ENCODE peak calls at places on chromosomes 13 and 19, in seven cellular contexts. G is colonic mucosa, D is body of pancreas, A is pancreas, Y is cardiac muscle cell, N is GM23338, F is fibroblast of lung. S is an unnamed sample. For H3K36me3, the result is how much of the 10 kb centered on the place peaks cover.

GRCh38 chr13:108560092-108560491 is 69.3 kb upstream of the MYO16 start:
- DNase-seq in N (no peak), D (no peak), G (no peak), A (no peak), Y (no peak), F (no peak), S (no peak)

GRCh38 chr13:107322228-107322627 is 754.3 kb upstream of the ARGLU1 start:
- DNase-seq in F (no peak), A (no peak), N (no peak), Y (no peak), D (no peak), G (no peak), S (no peak)

GRCh38 chr13:101258071-101258470 is 158.2 kb downstream of the NALCN start:
- DNase-seq in N (peak), F (peak), D (no peak), Y (peak), A (no peak), G (no peak), S (peak)

GRCh38 chr13:27654816-27655215 is 33.1 kb downstream of the POLR1D start:
- DNase-seq in G (no peak), Y (no peak), F (no peak), D (no peak), A (no peak), N (no peak), S (no peak)

GRCh38 chr19:6674868-6675305 is 4.9 kb upstream of the TNFSF14 start:
- DNase-seq in Y (peak), N (peak), G (peak), F (peak), D (no peak), A (no peak), S (peak)

GRCh38 chr13:61316647-61317046 is 99.0 kb downstream of the PCDH20 start:
- DNase-seq in D (no peak), Y (no peak), N (peak), A (no peak), F (no peak), G (no peak), S (no peak)

GRCh38 chr13:73809561-73809960 is 324.6 kb downstream of the KLF12 start:
- DNase-seq in Y (peak), G (no peak), F (peak), N (no peak), A (no peak), D (no peak), S (no peak)

GRCh38 chr19:18294467-18294864 is 13.0 kb upstream of the JUND start:
- DNase-seq in Y (no peak), A (no peak), G (no peak), D (no peak), N (peak), F (peak), S (no peak)

GRCh38 chr19:3655402-3656072 is 28.9 kb upstream of the CACTIN start:
- DNase-seq in D (no peak), G (peak), Y (peak), A (no peak), F (peak), N (no peak), S (peak)

GRCh38 chr13:94661396-94661795 is 50.9 kb downstream of the SOX21 start:
- DNase-seq in D (no peak), F (no peak), N (no peak), A (no peak), Y (no peak), G (no peak), S (no peak)

GRCh38 chr13:38872693-38873092 is 117.9 kb downstream of the STOML3 start:
- DNase-seq in F (peak), D (peak), A (peak), G (no peak), Y (peak), N (peak), S (peak)

GRCh38 chr19:49342291-49342721 is 7.1 kb downstream of the CD37 start:
- DNase-seq in A (no peak), Y (no peak), N (no peak), D (no peak), G (no peak), F (no peak), S (no peak)

GRCh38 chr19:19111138-19111835 is 27.0 kb downstream of the TMEM161A start:
- DNase-seq in G (no peak), D (no peak), N (peak), A (no peak), F (no peak), Y (no peak), S (no peak)

GRCh38 chr13:31982124-31982523 is 49.5 kb upstream of the FRY start:
- DNase-seq in Y (no peak), G (no peak), A (no peak), F (peak), D (no peak), N (no peak), S (no peak)

GRCh38 chr19:48102870-48103751 is 7.5 kb downstream of the PLA2G4C start:
- DNase-seq in N (peak), A (no peak), F (peak), Y (peak), D (no peak), G (peak), S (peak)

GRCh38 chr13:30725331-30726085 is 9.8 kb upstream of the ALOX5AP start:
- DNase-seq in D (no peak), N (no peak), G (no peak), A (no peak), F (peak), Y (no peak), S (peak)

GRCh38 chr19:48629297-48629598 is 7.9 kb downstream of the DBP start:
- DNase-seq in G (no peak), N (no peak), Y (no peak), D (no peak), F (no peak), A (no peak), S (no peak)

GRCh38 chr19:31718041-31718440 is 368.8 kb upstream of the TSHZ3 start:
- DNase-seq in N (no peak), A (no peak), Y (peak), F (peak), D (no peak), G (no peak), S (peak)

GRCh38 chr13:48443442-48444208 is 30.7 kb upstream of the LPAR6 start:
- DNase-seq in N (no peak), G (no peak), D (no peak), Y (peak), F (no peak), A (no peak), S (no peak)

GRCh38 chr19:49637865-49638350 is 2.0 kb downstream of the RRAS start:
- DNase-seq in F (peak), N (peak), Y (peak), D (peak), A (peak), G (peak), S (peak)

GRCh38 chr19:4633140-4633967 is 6.0 kb upstream of the TNFAIP8L1 start:
- DNase-seq in Y (peak), F (peak), N (peak), D (peak), A (peak), G (peak), S (peak)

GRCh38 chr19:6011206-6011605 is 33.3 kb upstream of the RANBP3 start:
- DNase-seq in F (no peak), N (no peak), Y (no peak), A (no peak), G (no peak), D (no peak), S (no peak)

GRCh38 chr13:36601186-36601585 is 72.6 kb upstream of the SERTM1 start:
- DNase-seq in Y (no peak), A (no peak), N (no peak), G (no peak), D (no peak), F (no peak), S (no peak)

GRCh38 chr13:25384747-25385270 is 13.0 kb downstream of the ATP8A2 start:
- DNase-seq in A (no peak), G (no peak), D (no peak), Y (no peak), N (no peak), F (no peak), S (no peak)

GRCh38 chr13:110524484-110525254 is 36.9 kb downstream of the RAB20 start:
- DNase-seq in G (peak), N (no peak), Y (no peak), D (peak), A (peak), F (no peak), S (no peak)

GRCh38 chr19:49468746-49469447 is 5.1 kb upstream of the FLT3LG start:
- DNase-seq in G (peak), A (no peak), F (peak), Y (peak), N (peak), D (no peak), S (no peak)

GRCh38 chr13:35548790-35549189 is 72.3 kb upstream of the MAB21L1 start:
- DNase-seq in D (no peak), Y (no peak), G (no peak), A (no peak), N (no peak), F (no peak), S (no peak)

GRCh38 chr19:892243-892996 is 567 bp downstream of the MED16 start:
- DNase-seq in A (no peak), N (peak), G (no peak), Y (no peak), D (peak), F (no peak), S (peak)

GRCh38 chr19:38209671-38210457 is 14.2 kb downstream of the DPF1 start:
- DNase-seq in D (no peak), N (peak), Y (peak), A (no peak), G (peak), F (peak), S (peak)

GRCh38 chr19:17466487-17466850 is 3.9 kb upstream of the SLC27A1 start:
- DNase-seq in D (no peak), G (no peak), Y (no peak), N (no peak), A (no peak), F (no peak), S (no peak)

GRCh38 chr19:4140237-4140711 is 13.2 kb upstream of the CREB3L3 start:
- DNase-seq in G (peak), D (peak), N (peak), A (peak), Y (peak), F (peak), S (peak)

GRCh38 chr13:75838366-75839017 is 202.4 kb downstream of the LMO7 start:
- DNase-seq in A (no peak), Y (no peak), D (no peak), F (no peak), G (no peak), N (no peak), S (no peak)

GRCh38 chr19:3208317-3209207 is 15.9 kb upstream of the CELF5 start:
- DNase-seq in N (no peak), D (no peak), A (no peak), F (no peak), Y (no peak), G (no peak), S (no peak)

GRCh38 chr13:76879211-76879875 is 6.9 kb downstream of the KCTD12 start:
- DNase-seq in Y (peak), N (no peak), F (peak), A (no peak), D (peak), G (peak), S (peak)

DNA sequence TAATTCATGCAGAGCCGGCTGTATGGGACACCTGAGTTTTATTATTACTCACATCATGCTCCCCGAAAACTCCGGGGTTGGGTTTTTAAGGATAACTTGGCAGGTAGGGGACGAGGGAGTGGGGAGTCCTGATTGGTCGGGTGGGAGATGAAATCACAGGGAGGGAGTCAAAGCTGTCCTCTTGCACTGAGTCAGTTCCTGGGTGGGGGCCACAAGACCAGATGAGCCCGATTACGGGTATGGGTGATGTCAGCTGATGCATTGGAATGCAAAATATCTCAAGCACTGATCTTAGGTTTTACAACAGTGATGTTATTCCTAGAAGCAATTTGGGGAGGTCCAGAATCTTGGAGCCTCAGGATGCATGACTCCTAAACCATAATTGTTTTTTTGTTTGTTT is 18.6 kb upstream of the COG3 start:
- DNase-seq in N (no peak), Y (no peak), F (peak), G (no peak), D (no peak), A (no peak), S (peak)
- H3K4me3 ChIP-seq in N (no peak), Y (no peak), F (no peak), G (no peak), D (no peak), A (no peak), S (no peak)

GRCh38 chr19:16087940-16088339 is 11.6 kb downstream of the TPM4 start:
- DNase-seq in A (peak), F (no peak), G (no peak), N (no peak), Y (no peak), D (no peak), S (no peak)

GRCh38 chr19:16088351-16088984 is 12.2 kb downstream of the TPM4 start:
- DNase-seq in F (peak), A (peak), Y (peak), N (no peak), D (peak), G (no peak), S (no peak)

GRCh38 chr19:16088985-16089846 is 12.9 kb downstream of the TPM4 start:
- DNase-seq in Y (no peak), G (no peak), D (no peak), F (no peak), A (peak), N (no peak), S (no peak)

GRCh38 chr19:16084067-16084685 is 7.9 kb downstream of the TPM4 start:
- DNase-seq in A (no peak), G (no peak), Y (no peak), N (no peak), F (no peak), D (no peak), S (no peak)

DNA sequence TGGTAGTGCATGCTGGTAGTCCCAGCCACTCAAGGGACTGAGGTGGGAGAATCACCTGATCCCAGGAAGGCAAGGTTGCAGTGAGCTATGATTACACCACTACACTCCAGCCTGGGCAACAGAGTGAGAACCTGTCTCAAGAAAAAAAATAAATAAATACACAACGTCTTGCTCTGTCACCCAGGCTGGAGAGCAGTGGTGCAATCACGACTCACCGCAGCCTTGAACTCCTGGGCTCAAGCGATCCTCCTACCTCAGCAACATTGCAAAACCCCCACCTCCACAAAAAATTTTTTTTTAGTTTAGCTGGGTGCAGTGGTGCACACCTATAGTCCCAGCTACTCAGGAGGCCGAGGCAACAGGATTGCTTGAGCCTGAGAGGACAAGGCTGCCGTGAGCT is 8.8 kb downstream of the TPM4 start:
- DNase-seq in F (no peak), A (no peak), Y (peak), G (no peak), N (no peak), D (no peak), S (peak)
- H3K36me3 ChIP-seq in F (half or more), A (under half), Y (half or more), G (half or more), N (half or more), D (under half), S (half or more)

DNA sequence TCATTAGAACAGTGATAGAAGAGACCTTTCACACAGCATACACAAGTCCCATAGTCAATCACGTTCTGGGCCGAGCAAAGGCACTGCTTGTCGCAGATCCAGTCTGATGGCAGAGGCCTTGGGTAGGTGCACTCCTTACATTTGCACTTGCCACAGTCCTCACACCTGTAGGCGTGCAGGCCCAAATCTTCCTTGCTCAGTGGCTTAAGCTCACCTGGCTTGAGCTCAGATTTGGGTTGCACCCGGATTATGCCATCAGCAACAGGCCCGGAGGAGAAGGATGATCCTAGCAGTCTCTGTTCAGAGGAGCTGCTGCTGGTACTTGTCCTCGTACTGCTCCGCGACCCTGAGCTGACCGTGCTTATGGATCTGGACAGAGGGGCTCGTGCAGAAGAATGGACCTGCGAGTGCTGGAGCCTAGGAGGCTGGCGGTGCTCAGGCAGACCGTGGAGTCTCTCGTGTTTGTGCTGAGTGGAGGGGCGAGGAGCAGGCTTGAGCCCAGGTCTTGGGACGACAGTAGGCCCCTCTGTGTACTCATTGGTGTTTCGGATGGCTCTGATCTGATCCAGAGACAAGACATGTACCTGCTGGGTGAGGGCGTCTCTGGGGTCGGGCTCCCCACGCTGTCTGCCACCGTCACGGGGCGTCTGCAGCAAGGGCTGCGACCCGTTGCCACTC is 3.8 kb downstream of the SPRY2 start:
- DNase-seq in A (no peak), F (peak), N (no peak), D (no peak), G (peak), Y (peak), S (no peak)
- H3K4me3 ChIP-seq in A (peak), F (peak), N (peak), D (no peak), G (peak), Y (peak), S (no peak)

DNA sequence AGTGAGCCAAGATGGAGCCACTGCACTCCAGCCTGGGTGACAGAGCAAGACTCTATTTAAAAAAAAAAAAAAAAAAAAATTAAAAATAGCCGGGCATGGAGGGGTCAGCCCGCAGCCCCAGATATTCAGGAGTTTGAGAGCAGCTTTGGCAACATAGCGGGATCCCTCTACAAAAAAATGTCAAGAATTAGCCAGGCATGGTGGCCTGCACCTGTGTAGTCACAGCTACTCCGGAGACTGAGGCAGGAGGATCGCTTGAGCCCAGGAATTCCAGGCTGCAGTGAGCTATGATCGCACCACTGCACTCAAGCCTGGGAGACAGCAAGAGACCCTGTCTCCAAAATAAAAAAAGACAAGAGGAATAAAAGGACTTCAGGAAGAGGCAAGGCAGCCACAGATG is 716 bp downstream of the AP1M2 start:
- DNase-seq in F (no peak), Y (no peak), N (no peak), D (no peak), G (no peak), A (no peak), S (no peak)
- H3K36me3 ChIP-seq in F (under half), Y (under half), N (under half), D (under half), G (under half), A (under half), S (under half)

S was measured in MG63.